ENCODE peak calls at places on chromosomes 13 and 19, in four cellular contexts. U is H1, D is HepG2, O is GM12878. H is an unnamed sample.

GRCh38 chr13:74316531-74316930 is 182.3 kb upstream of the KLF12 start:
- DNase-seq in U (no peak), D (no peak), O (no peak), H (no peak)

GRCh38 chr19:46197314-46198070 is 32.0 kb upstream of the IGFL1 start:
- DNase-seq in U (no peak), O (no peak), D (no peak), H (no peak)

GRCh38 chr13:99989376-99990044 is 7.9 kb downstream of the ZIC2 start:
- DNase-seq in D (no peak), U (no peak), O (no peak), H (no peak)

GRCh38 chr19:49552749-49553148 is 24.9 kb downstream of the RCN3 start:
- DNase-seq in D (no peak), O (no peak), U (no peak), H (no peak)

GRCh38 chr13:32264407-32264806 is 50.8 kb downstream of the ZAR1L start:
- DNase-seq in O (no peak), D (no peak), U (no peak), H (no peak)

GRCh38 chr19:3607398-3608078 is 863 bp upstream of the TBXA2R start:
- DNase-seq in U (no peak), O (no peak), D (no peak), H (no peak)

GRCh38 chr19:13132471-13133166 is 14.6 kb downstream of the NACC1 start:
- DNase-seq in U (no peak), O (no peak), D (no peak), H (no peak)

GRCh38 chr19:49912965-49913685 is 15.9 kb upstream of the ATF5 start:
- DNase-seq in U (no peak), O (no peak), D (peak), H (no peak)

GRCh38 chr19:15294591-15294990 is 37.7 kb downstream of the BRD4 start:
- DNase-seq in U (no peak), O (no peak), D (no peak), H (no peak)

GRCh38 chr13:95002968-95003813 is 290.8 kb upstream of the SOX21 start:
- DNase-seq in U (no peak), D (no peak), O (no peak), H (no peak)

GRCh38 chr19:13804830-13805683 is 9.8 kb downstream of the ZSWIM4 start:
- DNase-seq in O (no peak), D (peak), U (no peak), H (no peak)

GRCh38 chr19:4064073-4064550 is 2.6 kb downstream of the ZBTB7A start:
- DNase-seq in D (no peak), O (no peak), U (no peak), H (no peak)

GRCh38 chr19:11196406-11197287 is 698 bp downstream of the KANK2 start:
- DNase-seq in O (no peak), D (no peak), U (no peak), H (no peak)

GRCh38 chr13:64672751-64673150 is 2557.4 kb downstream of the PCDH9 start:
- DNase-seq in O (no peak), U (no peak), D (no peak), H (no peak)

GRCh38 chr19:42129399-42130253 is 2.6 kb downstream of the POU2F2 start:
- DNase-seq in O (peak), U (no peak), D (no peak), H (no peak)

GRCh38 chr13:75220238-75220542 is 261.8 kb downstream of the TBC1D4 start:
- DNase-seq in U (no peak), O (no peak), D (no peak), H (no peak)

DNA sequence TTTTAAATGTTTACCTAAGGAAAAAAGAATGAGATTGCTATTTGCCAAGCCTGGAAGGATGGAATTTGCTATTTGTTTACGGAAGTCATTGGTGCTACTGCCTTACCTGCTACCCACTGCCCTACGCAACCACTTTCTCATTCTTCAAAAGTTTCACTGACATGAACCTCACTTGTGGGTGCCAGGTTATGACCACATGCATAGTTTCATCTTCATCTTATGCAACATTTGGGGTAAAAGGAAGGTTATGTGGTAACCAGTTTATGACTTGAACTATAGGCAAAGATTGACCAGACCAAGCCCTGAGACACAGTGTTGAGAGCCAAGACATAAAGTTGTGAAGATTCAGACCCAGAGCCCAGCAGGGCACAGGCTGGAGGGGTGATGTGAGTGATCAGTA is 142.5 kb downstream of the LACC1 start:
- DNase-seq in U (no peak), O (no peak), D (peak), H (no peak)
- H3K4me3 ChIP-seq in U (no peak), O (no peak), D (no peak), H (no peak)

GRCh38 chr13:25172303-25172630 is 179 bp upstream of the AMER2 start:
- DNase-seq in U (no peak), D (no peak), O (no peak), H (no peak)
- TF ChIP-seq SUZ12 in U (no peak), D (no peak), O (no peak), H (no peak)

DNA sequence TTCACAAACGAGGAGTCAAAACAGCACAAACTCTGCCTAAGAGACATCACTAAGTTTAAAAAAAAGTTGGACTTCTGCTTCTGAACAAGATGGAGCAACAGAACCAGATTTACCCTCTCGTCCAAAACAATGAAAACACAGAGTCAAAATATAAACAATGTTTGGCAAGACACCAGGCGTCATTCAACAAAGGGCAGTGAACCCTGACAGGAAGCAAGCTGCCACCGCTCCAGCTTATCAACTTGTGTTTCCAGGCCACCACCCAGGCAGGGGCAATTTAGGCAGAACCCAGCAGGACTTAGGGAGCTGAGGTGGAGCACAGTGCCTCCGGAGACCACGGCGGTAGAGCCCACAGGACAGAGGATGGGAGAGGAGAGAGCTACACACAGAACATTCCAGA is 8.6 kb upstream of the NAPA start:
- DNase-seq in U (no peak), O (no peak), D (peak), H (no peak)
- TF ChIP-seq YY1 in U (no peak), O (no peak), D (no peak), H (no peak)

DNA sequence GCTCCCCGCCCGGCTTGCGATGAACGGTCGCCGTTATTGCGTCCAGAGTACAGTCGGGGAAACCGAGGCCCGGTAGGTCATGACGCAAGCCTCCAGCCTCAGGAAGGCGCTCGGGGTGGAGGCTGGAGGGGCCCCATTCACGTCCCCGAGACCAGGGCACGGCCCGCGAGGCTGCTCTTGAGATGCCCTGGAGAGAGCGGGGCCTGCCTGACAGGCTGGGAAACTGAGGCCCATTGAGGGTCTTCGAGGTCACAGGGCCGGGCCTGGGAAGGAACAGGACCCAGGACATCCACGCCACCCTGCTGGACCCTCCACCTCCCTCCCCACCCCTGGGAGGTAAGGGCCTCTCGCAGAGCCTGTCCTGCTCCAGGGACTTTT is 367 bp downstream of the NDUFS7 start:
- DNase-seq in U (no peak), D (no peak), O (no peak), H (no peak)
- H3K4me3 ChIP-seq in U (peak), D (peak), O (peak), H (peak)

GRCh38 chr19:2494447-2495129 is 18.7 kb downstream of the GADD45B start:
- DNase-seq in D (no peak), O (no peak), U (no peak), H (no peak)

GRCh38 chr19:2495651-2496316 is 19.9 kb downstream of the GADD45B start:
- DNase-seq in D (no peak), O (no peak), U (no peak), H (no peak)

GRCh38 chr19:2495130-2495641 is 19.3 kb downstream of the GADD45B start:
- DNase-seq in U (no peak), O (no peak), D (no peak), H (no peak)

GRCh38 chr19:2492870-2493269 is 16.9 kb downstream of the GADD45B start:
- DNase-seq in U (no peak), O (no peak), D (no peak), H (no peak)

GRCh38 chr19:2494084-2494446 is 18.1 kb downstream of the GADD45B start:
- DNase-seq in U (no peak), D (no peak), O (no peak), H (no peak)
- TF ChIP-seq SUZ12 in U (no peak), D (no peak), O (no peak), H (no peak)

DNA sequence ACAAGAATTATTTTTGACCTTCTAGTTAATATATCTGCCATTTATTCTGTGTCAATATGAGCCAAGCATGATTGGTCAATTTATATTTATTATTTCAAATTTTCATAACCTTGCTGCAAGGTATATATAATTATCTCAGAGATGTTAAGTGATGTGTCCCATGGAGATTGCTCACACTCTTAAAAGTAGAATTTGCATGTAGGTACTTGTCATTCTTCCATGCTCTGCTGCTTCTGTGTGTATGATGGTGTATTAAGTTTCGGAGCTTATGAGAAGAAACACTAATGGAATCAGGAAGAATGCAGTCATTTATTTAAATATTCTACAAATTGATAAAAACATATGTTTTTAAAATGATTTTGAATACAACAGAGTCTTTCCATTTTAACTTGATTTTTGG is 586.8 kb upstream of the MIR17HG start:
- DNase-seq in O (no peak), U (no peak), D (no peak), H (no peak)
- TF ChIP-seq YY1 in O (no peak), U (no peak), D (no peak), H (no peak)

GRCh38 chr19:36574762-36575161 is 1.7 kb upstream of the ZNF529 start:
- DNase-seq in D (no peak), O (no peak), U (no peak), H (no peak)
- H3K4me3 ChIP-seq in D (peak), O (peak), U (peak), H (peak)

GRCh38 chr13:34156841-34157365 is 339.0 kb downstream of the RFC3 start:
- DNase-seq in D (peak), O (peak), U (peak), H (no peak)
- TF ChIP-seq SUZ12 in D (no peak), O (no peak), U (no peak), H (no peak)

DNA sequence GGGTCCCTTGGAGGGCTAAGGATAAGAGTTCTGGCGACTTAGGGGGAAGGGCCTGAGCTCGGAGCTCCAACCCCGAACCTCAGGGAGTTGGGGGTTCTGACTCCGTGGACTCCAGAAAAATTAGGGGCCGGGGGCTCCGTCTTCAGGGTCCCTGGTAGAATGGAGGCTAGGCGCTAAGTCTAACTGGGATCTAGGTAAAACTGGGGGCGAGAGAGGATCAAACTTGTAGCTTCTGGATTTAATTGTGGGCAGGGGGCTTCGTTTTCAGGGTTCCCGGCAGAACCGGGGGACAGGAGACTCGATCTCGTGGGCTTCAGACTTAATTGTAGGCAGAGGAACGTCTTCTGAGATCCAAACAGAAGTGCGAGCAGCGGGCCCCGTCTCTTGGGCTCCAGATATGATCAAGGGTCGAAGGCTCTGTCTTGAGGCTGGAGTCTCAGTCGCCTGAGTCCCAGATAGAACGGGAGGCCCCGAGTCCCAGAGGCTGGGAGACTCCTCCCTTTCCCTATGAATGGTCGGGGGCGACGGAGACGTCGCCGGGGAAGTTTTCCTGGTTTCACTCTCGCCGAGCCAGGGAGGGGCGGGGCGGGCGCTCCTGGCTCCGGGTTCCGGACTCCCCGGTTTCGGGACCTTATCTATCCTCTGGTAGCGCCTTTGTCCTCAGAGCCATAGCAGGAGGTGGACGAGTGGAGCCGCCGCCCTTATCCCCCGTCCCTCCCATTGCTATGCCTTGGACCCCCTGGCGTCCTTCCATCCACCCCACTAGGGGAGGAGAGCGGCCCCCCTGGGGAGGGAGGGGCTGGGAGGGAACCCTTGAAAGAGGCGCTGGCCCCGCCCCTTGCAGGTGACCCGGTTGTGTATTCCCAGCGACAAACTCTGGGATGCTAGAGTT is 1.3 kb downstream of the NECTIN2 start:
- DNase-seq in D (peak), O (no peak), U (no peak), H (no peak)
- TF ChIP-seq YY1 in D (no peak), O (no peak), U (no peak), H (no peak)